ENCODE peak calls at places on chromosome 19, in five cellular contexts. L, H, Z, O and R are unnamed samples.

GRCh38 chr19:12723383-12723642 is 419 bp downstream of the TNPO2 start:
- DNase-seq in L (no peak), H (no peak), Z (no peak), O (no peak), R (no peak)

GRCh38 chr19:15289673-15290072 is 42.7 kb downstream of the BRD4 start:
- DNase-seq in L (no peak), Z (peak; percentile 25), O (no peak), H (no peak), R (no peak)

GRCh38 chr19:18117364-18117691 is 19.8 kb downstream of the MAST3 start:
- DNase-seq in O (no peak), L (no peak), Z (no peak), H (no peak), R (no peak)

GRCh38 chr19:2337329-2337707 is 8.8 kb downstream of the SPPL2B start:
- DNase-seq in O (peak; percentile 62), H (no peak), Z (no peak), L (no peak), R (no peak)

GRCh38 chr19:35070471-35070870 is 28.9 kb downstream of the HPN start:
- DNase-seq in H (no peak), Z (no peak), O (no peak), L (no peak), R (no peak)

GRCh38 chr19:44512326-44513298 is 12.3 kb upstream of the ZNF180 start:
- DNase-seq in L (no peak), Z (no peak), H (peak; percentile 49), O (peak; percentile 68), R (no peak)

GRCh38 chr19:53333071-53333465 is 481 bp upstream of the ZNF845 start:
- DNase-seq in H (no peak), L (peak; percentile 30), Z (peak; percentile 62), O (no peak), R (no peak)

GRCh38 chr19:16509141-16510061 is 13.2 kb downstream of the C19orf44 start:
- DNase-seq in H (no peak), L (no peak), Z (no peak), O (no peak), R (no peak)

GRCh38 chr19:58196911-58197616 is 14.2 kb downstream of the ZNF274 start:
- DNase-seq in L (no peak), Z (no peak), H (no peak), O (peak; percentile 41), R (no peak)

GRCh38 chr19:32195706-32196610 is 149.5 kb upstream of the ZNF507 start:
- DNase-seq in O (no peak), L (no peak), Z (no peak), H (no peak), R (no peak)

GRCh38 chr19:33040994-33041827 is 23.5 kb downstream of the RHPN2 start:
- DNase-seq in Z (peak; percentile 82), H (peak; percentile 83), O (peak; percentile 8), L (no peak), R (no peak)

GRCh38 chr19:46428278-46429141 is at the start of gene PNMA8C:
- DNase-seq in H (no peak), L (peak; percentile 41), O (no peak), Z (peak; percentile 86), R (no peak)

GRCh38 chr19:19445911-19446361 is 40.5 kb downstream of the GATAD2A start:
- DNase-seq in Z (no peak), H (no peak), L (no peak), O (no peak), R (no peak)

GRCh38 chr19:6047741-6048231 is 62.5 kb downstream of the RFX2 start:
- DNase-seq in O (peak; percentile 69), Z (no peak), L (no peak), H (no peak), R (no peak)

GRCh38 chr19:48053856-48054255 is 10.0 kb upstream of the CABP5 start:
- DNase-seq in L (no peak), Z (no peak), H (no peak), O (no peak), R (no peak)
- H3K4me3 ChIP-seq in L (no peak overlapping the region), Z (no peak overlapping the region), H (no peak overlapping the region), O (no peak overlapping the region), R (no peak overlapping the region)

DNA sequence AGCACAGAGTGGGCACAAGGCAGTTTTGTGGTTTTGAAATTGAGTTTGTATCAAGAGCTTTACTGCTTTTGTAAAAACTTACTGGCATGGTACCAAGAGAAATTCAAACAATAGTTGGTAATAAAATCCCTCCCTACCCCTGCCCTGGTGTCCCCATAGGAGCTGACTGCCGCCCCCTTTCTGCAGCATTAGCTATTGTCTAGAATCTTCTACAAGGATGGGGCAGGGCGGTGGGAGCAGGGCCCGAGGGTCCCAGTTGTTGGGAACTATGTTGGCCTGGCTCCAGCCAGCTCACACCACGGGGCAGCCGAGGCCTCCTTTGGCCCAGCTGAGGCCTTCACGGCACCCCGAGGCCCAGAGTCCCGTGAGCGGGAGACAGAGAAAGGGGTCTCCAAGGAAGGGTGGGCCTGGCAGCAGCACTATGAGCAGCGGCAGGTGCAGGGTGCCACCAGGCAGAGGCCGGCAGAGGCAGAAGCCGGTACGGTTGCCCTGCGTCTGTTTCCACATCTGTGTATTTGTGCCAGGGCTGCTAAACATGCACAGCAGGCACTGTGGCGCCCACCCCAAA is 57.9 kb downstream of the KDM4B start:
- DNase-seq in L (no peak), H (no peak), Z (no peak), O (peak; percentile 31), R (no peak)
- TF ChIP-seq CTCF in L (no peak), H (no peak), Z (no peak), O (peak; percentile 30), R (peak; percentile 11)

GRCh38 chr19:11375143-11375948 is 880 bp downstream of the SWSAP1 start:
- DNase-seq in L (peak; percentile 76), H (peak; percentile 65), Z (peak; percentile 84), O (no peak), R (no peak)
- H3K4me3 ChIP-seq in L (peak overlapping the region; percentile 59), H (peak overlapping the region; percentile 49), Z (peak overlapping the region; percentile 64), O (peak overlapping the region; percentile 65), R (peak overlapping the region; percentile 61)

DNA sequence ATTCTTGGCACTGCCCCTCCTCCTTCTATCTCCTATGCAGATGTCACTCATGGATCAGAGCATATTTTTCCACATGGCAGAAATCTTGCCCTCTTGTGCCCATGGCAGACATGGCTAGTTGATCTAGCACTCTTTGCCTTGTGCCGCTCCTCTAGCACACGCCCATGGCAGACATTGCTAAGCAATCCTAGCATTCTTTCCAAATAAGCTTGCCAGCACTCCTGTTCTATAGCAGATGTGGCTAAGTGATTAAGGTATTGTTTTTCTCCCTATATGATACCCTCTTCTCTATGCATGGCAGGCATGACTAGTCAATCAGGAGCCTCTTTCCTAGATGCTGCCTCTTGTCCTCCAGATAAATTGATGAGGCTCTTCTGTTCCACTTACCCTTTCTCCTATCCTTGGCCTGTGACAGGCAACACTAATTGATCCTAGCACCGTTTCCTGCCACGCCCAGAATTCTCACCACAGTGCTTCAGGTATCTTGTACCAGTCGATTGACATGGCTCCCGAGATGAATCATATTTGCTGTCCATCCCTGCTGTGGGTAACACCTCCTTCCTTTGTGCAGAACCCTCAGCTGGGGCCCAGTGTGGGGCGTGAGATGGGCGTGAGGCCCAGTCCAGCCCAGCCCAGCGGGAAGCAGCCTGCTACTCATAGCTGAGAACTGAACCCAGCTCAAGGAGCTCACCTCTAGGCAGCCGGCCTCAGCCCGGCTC is 26.9 kb downstream of the TMED1 start:
- DNase-seq in L (no peak), Z (no peak), O (peak; percentile 43), H (no peak), R (no peak)
- TF ChIP-seq CTCF in L (no peak), Z (no peak), O (no peak), H (no peak), R (no peak)

GRCh38 chr19:48400018-48400742 is 6.7 kb downstream of the GRIN2D start:
- DNase-seq in L (peak; percentile 37), O (peak; percentile 86), H (peak; percentile 67), Z (no peak), R (no peak)
- H3K4me3 ChIP-seq in L (no peak overlapping the region), O (peak overlapping the region; percentile 46), H (no peak overlapping the region), Z (no peak overlapping the region), R (no peak overlapping the region)

DNA sequence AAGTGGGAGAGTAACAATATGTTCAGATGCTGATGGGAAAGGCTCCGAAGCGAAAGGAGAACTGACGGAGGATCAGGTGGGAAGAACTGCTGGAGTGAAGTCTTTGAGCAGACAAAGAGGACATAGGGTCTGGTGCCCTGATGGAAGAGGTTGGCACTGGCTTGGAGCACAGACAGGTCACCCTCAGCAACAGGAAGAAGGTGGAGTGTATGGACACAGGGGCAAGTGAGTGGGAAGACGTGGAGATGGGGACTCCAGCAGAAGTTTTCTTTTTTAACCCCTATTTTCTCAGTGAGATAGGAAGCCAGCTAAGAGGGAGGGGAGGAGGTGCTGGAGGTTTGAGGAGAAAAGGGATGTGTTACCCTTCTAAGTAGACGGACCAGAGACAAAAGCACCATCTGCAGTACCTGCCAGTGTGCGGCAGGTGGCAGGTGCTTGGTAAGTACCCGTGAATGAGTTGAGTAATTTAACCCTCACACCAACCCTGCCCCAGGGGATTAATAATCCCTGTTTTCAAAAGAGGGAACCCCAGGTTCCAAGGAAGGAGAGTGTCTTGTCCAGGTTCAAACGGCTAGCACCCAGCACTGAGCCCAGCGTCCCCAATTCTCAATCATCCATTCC is 11.2 kb downstream of the HAS1 start:
- DNase-seq in Z (peak; percentile 8), L (no peak), O (peak; percentile 35), H (no peak), R (no peak)
- TF ChIP-seq CTCF in Z (no peak), L (no peak), O (peak; percentile 45), H (no peak), R (peak; percentile 49)

GRCh38 chr19:1067341-1068103 is 555 bp downstream of the ARHGAP45 start:
- DNase-seq in H (no peak), O (no peak), Z (no peak), L (no peak), R (no peak)

GRCh38 chr19:1064661-1065605 is 2.0 kb upstream of the ARHGAP45 start:
- DNase-seq in O (peak; percentile 65), Z (peak; percentile 79), H (peak; percentile 73), L (peak; percentile 68), R (no peak)

GRCh38 chr19:1066748-1067340 is at the start of gene ARHGAP45:
- DNase-seq in L (peak; percentile 86), O (no peak), H (peak; percentile 54), Z (peak; percentile 76), R (no peak)

GRCh38 chr19:1065606-1066109 is 1.3 kb upstream of the ARHGAP45 start:
- DNase-seq in Z (peak; percentile 53), L (no peak), O (no peak), H (peak; percentile 78), R (no peak)

DNA sequence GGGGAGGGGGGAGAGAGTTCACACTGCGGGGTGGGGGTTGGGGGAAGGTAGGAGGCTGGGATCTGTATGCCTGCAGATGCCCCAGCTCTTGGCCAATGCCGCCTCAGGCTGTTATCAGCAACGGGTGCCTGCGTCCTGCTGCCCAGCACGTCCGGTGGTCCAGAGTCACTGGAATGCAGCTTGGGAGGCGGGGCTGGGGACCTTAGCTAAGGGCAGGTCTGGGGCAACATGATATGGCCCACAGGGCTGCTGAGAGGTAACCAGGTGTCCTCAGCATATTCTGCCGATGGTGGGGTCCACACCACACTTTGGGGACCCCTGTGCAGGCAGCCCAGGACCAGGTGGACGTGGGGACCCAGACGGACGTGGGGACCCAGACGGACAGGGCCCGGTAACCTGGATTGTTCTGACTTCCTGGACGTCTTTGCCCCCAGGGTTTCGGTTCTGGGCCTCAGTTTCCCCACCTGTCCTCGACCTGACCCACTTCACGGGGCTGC is 668 bp upstream of the ARHGAP45 start:
- DNase-seq in Z (peak; percentile 49), H (peak; percentile 37), L (no peak), O (no peak), R (no peak)
- H3K4me3 ChIP-seq in Z (no peak overlapping the region), H (peak overlapping the region; percentile 35), L (peak overlapping the region; percentile 75), O (no peak overlapping the region), R (no peak overlapping the region)